ENCODE peak calls at places on chromosomes 16 and 17, in eight cellular contexts. P is substantia nigra; K is kidney; H is effector memory CD4-positive, alpha-beta T cell; F is lung; T is stimulated activated CD4-positive, alpha-beta T cell treated with anti-CD3 and anti-CD28 coated beads, Interleukin-1b, Interleukin-23, amount 100 ng/mL, for 1 hour; S is HFF-Myc; A is A172. N is an unnamed sample.

GRCh38 chr17:47812146-47812920 is 9.3 kb downstream of the OSBPL7 start:
- DNase-seq in S (no peak), K (no peak), H (no peak), F (no peak), T (no peak), P (no peak), A (no peak), N (no peak)

GRCh38 chr16:15032547-15033308 is 23.1 kb downstream of the NTAN1 start:
- DNase-seq in S (no peak), T (no peak), F (no peak), K (peak), P (no peak), A (no peak), H (no peak), N (no peak)

GRCh38 chr16:87002717-87003413 is 314.3 kb downstream of the C16orf95 start:
- DNase-seq in H (no peak), K (no peak), A (no peak), T (no peak), S (no peak), F (no peak), P (no peak), N (no peak)

GRCh38 chr16:6206080-6206479 is 1108.5 kb upstream of the EEF2KMT start:
- DNase-seq in A (no peak), F (no peak), P (no peak), K (no peak), T (no peak), H (no peak), S (no peak), N (no peak)

GRCh38 chr16:86787538-86787937 is 209.2 kb downstream of the FOXL1 start:
- DNase-seq in A (no peak), P (no peak), S (no peak), H (no peak), K (no peak), T (no peak), F (no peak), N (no peak)

GRCh38 chr16:67959520-67959919 is 8.9 kb downstream of the SLC12A4 start:
- DNase-seq in T (no peak), S (no peak), P (no peak), A (peak), K (peak), H (no peak), F (peak), N (no peak)

GRCh38 chr16:72066747-72067146 is 3.7 kb downstream of the HPR start:
- DNase-seq in S (no peak), A (peak), T (no peak), H (no peak), P (no peak), F (no peak), K (no peak), N (peak)

GRCh38 chr16:77833906-77834599 is 45.7 kb downstream of the VAT1L start:
- DNase-seq in A (peak), T (no peak), K (no peak), F (no peak), P (no peak), H (no peak), S (peak), N (no peak)

GRCh38 chr16:27579086-27579980 is 29.4 kb downstream of the KATNIP start:
- DNase-seq in P (no peak), T (no peak), A (no peak), S (no peak), K (no peak), H (no peak), F (no peak), N (no peak)

GRCh38 chr16:67202956-67203493 is 4.1 kb downstream of the ELMO3 start:
- DNase-seq in T (no peak), A (no peak), F (no peak), K (no peak), H (no peak), P (no peak), S (no peak), N (no peak)

GRCh38 chr17:5931611-5932010 is 138.6 kb upstream of the WSCD1 start:
- DNase-seq in S (no peak), T (no peak), F (no peak), P (peak), A (peak), K (no peak), H (no peak), N (peak)

GRCh38 chr16:61564741-61565140 is 471.5 kb downstream of the CDH8 start:
- DNase-seq in H (no peak), F (no peak), T (no peak), S (no peak), P (no peak), A (no peak), K (no peak), N (no peak)

GRCh38 chr16:72848759-72849664 is 198.9 kb downstream of the ZFHX3 start:
- DNase-seq in S (peak), T (no peak), H (no peak), A (peak), P (peak), F (peak), K (peak), N (peak)

GRCh38 chr17:67441052-67441738 is 64.1 kb downstream of the PITPNC1 start:
- DNase-seq in K (no peak), P (no peak), A (peak), T (peak), F (peak), S (peak), H (peak), N (peak)

GRCh38 chr16:30356401-30357084 is 1.4 kb upstream of the CD2BP2 start:
- DNase-seq in S (no peak), P (peak), H (no peak), T (no peak), F (no peak), K (peak), A (no peak), N (peak)

GRCh38 chr17:42618442-42619150 is 9.1 kb downstream of the TUBG1 start:
- DNase-seq in A (peak), F (peak), S (no peak), H (no peak), K (no peak), T (no peak), P (no peak), N (peak)

GRCh38 chr16:51144203-51144602 is 6.9 kb downstream of the SALL1 start:
- DNase-seq in A (no peak), H (no peak), P (no peak), F (no peak), K (no peak), S (no peak), T (no peak), N (no peak)

GRCh38 chr17:50565559-50566350 is 5.2 kb downstream of the CACNA1G start:
- DNase-seq in S (no peak), H (no peak), A (no peak), P (no peak), K (no peak), F (no peak), T (no peak), N (peak)

GRCh38 chr17:36142230-36142629 is 34.2 kb downstream of the TBC1D3B start:
- DNase-seq in A (no peak), H (no peak), T (no peak), K (no peak), S (no peak), F (no peak), P (no peak), N (no peak)

GRCh38 chr17:39235555-39236221 is 9.9 kb upstream of the STAC2 start:
- DNase-seq in F (no peak), H (peak), P (no peak), S (peak), T (no peak), A (peak), K (no peak), N (peak)

GRCh38 chr17:66301864-66302741 is at the start of gene PRKCA:
- DNase-seq in A (peak), T (peak), S (no peak), H (peak), P (peak), F (peak), K (peak), N (peak)

GRCh38 chr17:978110-979093 is 1.2 kb downstream of the NXN start:
- DNase-seq in S (no peak), P (no peak), H (no peak), F (no peak), K (peak), A (no peak), T (no peak), N (no peak)

GRCh38 chr17:50129946-50130777 is at the start of gene SAMD14:
- DNase-seq in F (no peak), K (peak), P (no peak), A (no peak), H (peak), T (no peak), S (no peak), N (no peak)

GRCh38 chr17:31449746-31450145 is 58.3 kb downstream of the RAB11FIP4 start:
- DNase-seq in S (no peak), P (no peak), F (no peak), H (no peak), A (no peak), T (no peak), K (no peak), N (no peak)

GRCh38 chr17:21352221-21352980 is 23.8 kb upstream of the KCNJ12 start:
- DNase-seq in S (no peak), P (no peak), K (peak), A (no peak), F (no peak), H (no peak), T (no peak), N (no peak)

GRCh38 chr16:265711-266110 is 10.0 kb downstream of the RGS11 start:
- DNase-seq in K (peak), F (no peak), S (no peak), H (no peak), A (no peak), P (no peak), T (no peak), N (no peak)

GRCh38 chr16:51407921-51408320 is 256.9 kb upstream of the SALL1 start:
- DNase-seq in P (no peak), T (no peak), K (no peak), S (no peak), F (no peak), H (no peak), A (peak), N (no peak)

GRCh38 chr17:37516131-37516561 is 26.5 kb downstream of the DUSP14 start:
- DNase-seq in K (no peak), H (no peak), T (no peak), P (no peak), A (peak), F (no peak), S (no peak), N (no peak)

GRCh38 chr17:2692781-2693135 is 18.8 kb downstream of the CLUH start:
- DNase-seq in F (no peak), T (no peak), S (no peak), A (no peak), H (no peak), K (no peak), P (no peak), N (no peak)

GRCh38 chr16:69123894-69124293 is 8.5 kb downstream of the CHTF8 start:
- DNase-seq in S (no peak), A (peak), T (peak), P (peak), F (no peak), H (peak), K (peak), N (peak)

GRCh38 chr17:80970044-80970761 is 21.4 kb upstream of the CHMP6 start:
- DNase-seq in F (no peak), S (no peak), H (no peak), P (peak), T (no peak), A (peak), K (no peak), N (no peak)

GRCh38 chr17:2214887-2215615 is 88.5 kb downstream of the SMG6 start:
- DNase-seq in F (no peak), S (no peak), T (no peak), A (peak), P (peak), K (no peak), H (no peak), N (peak)

GRCh38 chr17:79791354-79792123 is 5.3 kb downstream of the CBX8 start:
- DNase-seq in K (peak), T (no peak), A (no peak), S (no peak), P (no peak), H (no peak), F (no peak), N (no peak)

GRCh38 chr17:68863091-68863652 is 92.0 kb downstream of the ABCA8 start:
- DNase-seq in S (no peak), H (no peak), P (no peak), T (no peak), K (no peak), A (no peak), F (no peak), N (no peak)

GRCh38 chr16:70777973-70778406 is 23.0 kb downstream of the VAC14 start:
- DNase-seq in T (no peak), P (no peak), F (no peak), S (no peak), K (no peak), A (no peak), H (no peak), N (peak)

GRCh38 chr17:9982159-9982558 is 77.1 kb upstream of the RCVRN start:
- DNase-seq in T (no peak), S (no peak), H (no peak), K (no peak), P (no peak), A (no peak), F (no peak), N (no peak)

GRCh38 chr17:45377401-45377800 is 55.3 kb downstream of the ARHGAP27 start:
- DNase-seq in T (no peak), K (peak), F (no peak), A (no peak), H (no peak), S (no peak), P (no peak), N (no peak)

GRCh38 chr17:73017653-73018052 is 74.8 kb downstream of the SLC39A11 start:
- DNase-seq in S (no peak), F (no peak), T (no peak), P (no peak), K (no peak), H (no peak), A (peak), N (no peak)